ENCODE peak calls at places on chromosomes 2 and 18, in ten cellular contexts. One of them, this sample, is unnamed.

GRCh38 chr2:1550658-1551316 is 137.5 kb downstream of the TPO start:
- DNase-seq in neural progenitor cell: peak
- DNase-seq in adrenal gland: peak
- DNase-seq in RWPE2: no peak
- DNase-seq in GM23338: peak
- DNase-seq in cardiac muscle cell: peak
- DNase-seq in astrocyte of the spinal cord: peak
- DNase-seq in sigmoid colon: peak
- DNase-seq in esophagus muscularis mucosa: no peak
- DNase-seq in A673: peak
- DNase-seq in this sample: peak

GRCh38 chr2:9178110-9178904 is 28.3 kb upstream of the ASAP2 start:
- DNase-seq in cardiac muscle cell: peak
- DNase-seq in esophagus muscularis mucosa: no peak
- DNase-seq in neural progenitor cell: no peak
- DNase-seq in astrocyte of the spinal cord: no peak
- DNase-seq in adrenal gland: no peak
- DNase-seq in A673: no peak
- DNase-seq in sigmoid colon: no peak
- DNase-seq in GM23338: peak
- DNase-seq in RWPE2: no peak
- DNase-seq in this sample: peak

GRCh38 chr18:48866028-48866733 is 84.6 kb downstream of the SMAD7 start:
- DNase-seq in RWPE2: no peak
- DNase-seq in GM23338: no peak
- DNase-seq in A673: peak
- DNase-seq in esophagus muscularis mucosa: no peak
- DNase-seq in adrenal gland: peak
- DNase-seq in cardiac muscle cell: no peak
- DNase-seq in sigmoid colon: peak
- DNase-seq in astrocyte of the spinal cord: peak
- DNase-seq in neural progenitor cell: no peak
- DNase-seq in this sample: no peak

GRCh38 chr2:31901900-31902299 is 108.9 kb downstream of the MEMO1 start:
- DNase-seq in adrenal gland: no peak
- DNase-seq in A673: no peak
- DNase-seq in neural progenitor cell: no peak
- DNase-seq in sigmoid colon: no peak
- DNase-seq in cardiac muscle cell: no peak
- DNase-seq in astrocyte of the spinal cord: no peak
- DNase-seq in GM23338: no peak
- DNase-seq in esophagus muscularis mucosa: no peak
- DNase-seq in RWPE2: no peak
- DNase-seq in this sample: no peak

GRCh38 chr2:154568413-154568812 is 130.1 kb upstream of the KCNJ3 start:
- DNase-seq in esophagus muscularis mucosa: no peak
- DNase-seq in neural progenitor cell: peak
- DNase-seq in astrocyte of the spinal cord: no peak
- DNase-seq in A673: no peak
- DNase-seq in sigmoid colon: no peak
- DNase-seq in RWPE2: no peak
- DNase-seq in cardiac muscle cell: peak
- DNase-seq in adrenal gland: no peak
- DNase-seq in GM23338: peak
- DNase-seq in this sample: peak

GRCh38 chr2:121638333-121638732 is 10.9 kb downstream of the CLASP1 start:
- DNase-seq in sigmoid colon: no peak
- DNase-seq in GM23338: no peak
- DNase-seq in neural progenitor cell: no peak
- DNase-seq in RWPE2: no peak
- DNase-seq in cardiac muscle cell: no peak
- DNase-seq in esophagus muscularis mucosa: no peak
- DNase-seq in A673: no peak
- DNase-seq in adrenal gland: no peak
- DNase-seq in astrocyte of the spinal cord: no peak
- DNase-seq in this sample: no peak

GRCh38 chr18:77223221-77223639 is 26.4 kb upstream of the GALR1 start:
- DNase-seq in A673: no peak
- DNase-seq in RWPE2: no peak
- DNase-seq in adrenal gland: no peak
- DNase-seq in esophagus muscularis mucosa: no peak
- DNase-seq in neural progenitor cell: no peak
- DNase-seq in GM23338: peak
- DNase-seq in astrocyte of the spinal cord: peak
- DNase-seq in sigmoid colon: no peak
- DNase-seq in cardiac muscle cell: no peak
- DNase-seq in this sample: no peak

GRCh38 chr18:57211776-57212175 is 64.9 kb downstream of the BOD1L2 start:
- DNase-seq in RWPE2: no peak
- DNase-seq in A673: no peak
- DNase-seq in cardiac muscle cell: no peak
- DNase-seq in astrocyte of the spinal cord: no peak
- DNase-seq in esophagus muscularis mucosa: peak
- DNase-seq in neural progenitor cell: no peak
- DNase-seq in GM23338: no peak
- DNase-seq in adrenal gland: no peak
- DNase-seq in sigmoid colon: no peak
- DNase-seq in this sample: no peak

GRCh38 chr2:33209976-33210375 is 263.2 kb downstream of the LTBP1 start:
- DNase-seq in adrenal gland: no peak
- DNase-seq in sigmoid colon: no peak
- DNase-seq in esophagus muscularis mucosa: no peak
- DNase-seq in neural progenitor cell: no peak
- DNase-seq in cardiac muscle cell: no peak
- DNase-seq in A673: no peak
- DNase-seq in astrocyte of the spinal cord: peak
- DNase-seq in RWPE2: no peak
- DNase-seq in GM23338: no peak
- DNase-seq in this sample: no peak

GRCh38 chr2:26503238-26503880 is 25.4 kb upstream of the OTOF start:
- DNase-seq in cardiac muscle cell: peak
- DNase-seq in A673: peak
- DNase-seq in sigmoid colon: peak
- DNase-seq in neural progenitor cell: peak
- DNase-seq in astrocyte of the spinal cord: peak
- DNase-seq in GM23338: peak
- DNase-seq in esophagus muscularis mucosa: no peak
- DNase-seq in adrenal gland: peak
- DNase-seq in RWPE2: peak
- DNase-seq in this sample: peak

GRCh38 chr18:29271496-29271895 is 1094.6 kb upstream of the CDH2 start:
- DNase-seq in adrenal gland: no peak
- DNase-seq in GM23338: no peak
- DNase-seq in neural progenitor cell: no peak
- DNase-seq in astrocyte of the spinal cord: peak
- DNase-seq in RWPE2: no peak
- DNase-seq in sigmoid colon: no peak
- DNase-seq in esophagus muscularis mucosa: no peak
- DNase-seq in A673: no peak
- DNase-seq in cardiac muscle cell: no peak
- DNase-seq in this sample: no peak

GRCh38 chr2:15941970-15942710 is 1.8 kb downstream of the MYCN start:
- DNase-seq in adrenal gland: peak
- DNase-seq in A673: peak
- DNase-seq in sigmoid colon: no peak
- DNase-seq in neural progenitor cell: peak
- DNase-seq in GM23338: peak
- DNase-seq in RWPE2: no peak
- DNase-seq in esophagus muscularis mucosa: no peak
- DNase-seq in cardiac muscle cell: peak
- DNase-seq in astrocyte of the spinal cord: no peak
- DNase-seq in this sample: peak

GRCh38 chr2:237458519-237458918 is 28.5 kb upstream of the MLPH start:
- DNase-seq in GM23338: no peak
- DNase-seq in neural progenitor cell: no peak
- DNase-seq in sigmoid colon: no peak
- DNase-seq in cardiac muscle cell: no peak
- DNase-seq in adrenal gland: no peak
- DNase-seq in astrocyte of the spinal cord: no peak
- DNase-seq in A673: no peak
- DNase-seq in esophagus muscularis mucosa: no peak
- DNase-seq in RWPE2: no peak
- DNase-seq in this sample: no peak

DNA sequence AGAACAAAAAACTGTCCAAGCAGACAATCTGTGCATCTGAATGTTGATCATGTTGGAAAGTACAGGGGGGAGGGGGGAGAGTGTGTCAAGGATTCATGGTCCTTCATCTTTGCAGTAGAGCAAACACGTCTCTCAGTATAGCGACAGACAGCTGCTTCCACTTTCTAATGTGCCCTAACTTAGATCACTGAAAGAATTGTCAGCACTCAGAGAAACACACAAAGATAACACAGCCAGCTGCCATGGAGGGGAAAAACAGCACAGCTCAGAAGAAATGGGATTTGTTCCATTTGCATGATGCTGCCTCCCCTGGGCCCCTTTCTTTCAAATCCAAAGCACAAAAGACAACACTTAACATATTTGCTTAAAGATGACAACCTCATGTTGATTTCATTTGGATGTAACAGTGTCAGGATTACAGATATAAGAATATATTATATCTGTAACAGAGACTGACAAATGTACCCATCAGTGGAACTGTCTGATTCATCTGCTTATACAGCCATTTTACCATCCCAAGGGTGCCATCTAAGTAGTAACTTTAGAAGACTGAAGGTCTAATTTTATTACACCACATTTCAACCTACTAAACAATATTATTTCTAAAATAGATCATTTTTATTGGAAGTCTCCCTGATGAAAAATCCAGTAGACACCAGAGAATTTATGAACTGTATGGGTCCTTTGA is 17.7 kb downstream of the FIGN start:
- DNase-seq in A673: no peak
- DNase-seq in neural progenitor cell: peak
- DNase-seq in cardiac muscle cell: peak
- DNase-seq in sigmoid colon: no peak
- DNase-seq in GM23338: peak
- DNase-seq in RWPE2: no peak
- DNase-seq in astrocyte of the spinal cord: no peak
- DNase-seq in esophagus muscularis mucosa: no peak
- DNase-seq in adrenal gland: no peak
- DNase-seq in this sample: no peak
- TF ChIP-seq CTCF in A673: no peak
- TF ChIP-seq CTCF in neural progenitor cell: no peak
- TF ChIP-seq CTCF in cardiac muscle cell: no peak
- TF ChIP-seq CTCF in sigmoid colon: no peak
- TF ChIP-seq CTCF in GM23338: no peak
- TF ChIP-seq CTCF in RWPE2: no peak
- TF ChIP-seq CTCF in astrocyte of the spinal cord: no peak
- TF ChIP-seq CTCF in esophagus muscularis mucosa: no peak
- TF ChIP-seq CTCF in adrenal gland: no peak
- TF ChIP-seq CTCF in this sample: no peak

GRCh38 chr2:218998414-218999002 is 5.3 kb upstream of the CRYBA2 start:
- DNase-seq in cardiac muscle cell: no peak
- DNase-seq in RWPE2: no peak
- DNase-seq in A673: no peak
- DNase-seq in GM23338: no peak
- DNase-seq in astrocyte of the spinal cord: no peak
- DNase-seq in neural progenitor cell: no peak
- DNase-seq in sigmoid colon: no peak
- DNase-seq in esophagus muscularis mucosa: no peak
- DNase-seq in adrenal gland: no peak
- DNase-seq in this sample: no peak

GRCh38 chr2:218997730-218998129 is 4.5 kb upstream of the CRYBA2 start:
- DNase-seq in neural progenitor cell: no peak
- DNase-seq in sigmoid colon: no peak
- DNase-seq in esophagus muscularis mucosa: no peak
- DNase-seq in adrenal gland: no peak
- DNase-seq in GM23338: no peak
- DNase-seq in A673: no peak
- DNase-seq in RWPE2: no peak
- DNase-seq in cardiac muscle cell: no peak
- DNase-seq in astrocyte of the spinal cord: no peak
- DNase-seq in this sample: no peak

GRCh38 chr2:218995561-218995960 is 2.3 kb upstream of the CRYBA2 start:
- DNase-seq in RWPE2: no peak
- DNase-seq in GM23338: no peak
- DNase-seq in neural progenitor cell: no peak
- DNase-seq in A673: no peak
- DNase-seq in cardiac muscle cell: no peak
- DNase-seq in adrenal gland: no peak
- DNase-seq in sigmoid colon: no peak
- DNase-seq in esophagus muscularis mucosa: no peak
- DNase-seq in astrocyte of the spinal cord: no peak
- DNase-seq in this sample: no peak

GRCh38 chr2:218995972-218996644 is 2.9 kb upstream of the CRYBA2 start:
- DNase-seq in esophagus muscularis mucosa: no peak
- DNase-seq in A673: peak
- DNase-seq in GM23338: peak
- DNase-seq in astrocyte of the spinal cord: peak
- DNase-seq in RWPE2: peak
- DNase-seq in cardiac muscle cell: peak
- DNase-seq in sigmoid colon: peak
- DNase-seq in neural progenitor cell: peak
- DNase-seq in adrenal gland: peak
- DNase-seq in this sample: peak

DNA sequence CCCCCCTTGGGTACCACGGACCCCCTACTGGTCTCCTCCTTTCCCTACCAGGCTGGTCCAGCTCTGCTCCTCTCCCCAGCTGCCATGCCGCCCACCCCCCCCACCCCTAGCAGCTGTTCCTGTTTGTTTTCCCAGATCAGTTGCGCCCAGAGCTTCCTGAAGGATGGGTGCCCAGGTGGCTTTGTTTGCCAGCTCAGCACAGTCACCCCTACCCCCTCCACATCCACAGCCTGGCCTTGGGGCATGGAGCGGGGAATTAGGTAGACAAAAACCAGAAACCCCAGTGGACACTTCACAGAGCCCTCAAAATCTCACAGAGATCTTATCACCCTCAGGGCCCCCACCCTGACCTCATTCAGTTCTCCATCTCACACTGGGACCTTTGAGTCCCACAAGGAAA is 3.7 kb upstream of the CRYBA2 start:
- DNase-seq in cardiac muscle cell: no peak
- DNase-seq in esophagus muscularis mucosa: no peak
- DNase-seq in adrenal gland: no peak
- DNase-seq in neural progenitor cell: no peak
- DNase-seq in A673: no peak
- DNase-seq in GM23338: no peak
- DNase-seq in sigmoid colon: no peak
- DNase-seq in astrocyte of the spinal cord: no peak
- DNase-seq in RWPE2: no peak
- DNase-seq in this sample: no peak
- H3K4me3 ChIP-seq in cardiac muscle cell: no peak
- H3K4me3 ChIP-seq in esophagus muscularis mucosa: no peak
- H3K4me3 ChIP-seq in adrenal gland: no peak
- H3K4me3 ChIP-seq in neural progenitor cell: no peak
- H3K4me3 ChIP-seq in A673: no peak
- H3K4me3 ChIP-seq in GM23338: no peak
- H3K4me3 ChIP-seq in sigmoid colon: no peak
- H3K4me3 ChIP-seq in astrocyte of the spinal cord: no peak
- H3K4me3 ChIP-seq in RWPE2: no peak
- H3K4me3 ChIP-seq in this sample: no peak

GRCh38 chr18:51029694-51030536 is at the start of gene SMAD4:
- DNase-seq in esophagus muscularis mucosa: peak
- DNase-seq in neural progenitor cell: peak
- DNase-seq in astrocyte of the spinal cord: peak
- DNase-seq in A673: peak
- DNase-seq in RWPE2: peak
- DNase-seq in adrenal gland: peak
- DNase-seq in cardiac muscle cell: peak
- DNase-seq in sigmoid colon: peak
- DNase-seq in GM23338: peak
- DNase-seq in this sample: peak
- TF ChIP-seq CTCF in esophagus muscularis mucosa: no peak
- TF ChIP-seq CTCF in neural progenitor cell: peak
- TF ChIP-seq CTCF in astrocyte of the spinal cord: no peak
- TF ChIP-seq CTCF in A673: no peak
- TF ChIP-seq CTCF in RWPE2: no peak
- TF ChIP-seq CTCF in adrenal gland: no peak
- TF ChIP-seq CTCF in cardiac muscle cell: no peak
- TF ChIP-seq CTCF in sigmoid colon: no peak
- TF ChIP-seq CTCF in GM23338: no peak
- TF ChIP-seq CTCF in this sample: no peak

GRCh38 chr2:85324639-85325465 is 2.9 kb downstream of the TGOLN2 start:
- DNase-seq in adrenal gland: no peak
- DNase-seq in neural progenitor cell: no peak
- DNase-seq in astrocyte of the spinal cord: no peak
- DNase-seq in cardiac muscle cell: no peak
- DNase-seq in esophagus muscularis mucosa: no peak
- DNase-seq in RWPE2: no peak
- DNase-seq in GM23338: no peak
- DNase-seq in A673: no peak
- DNase-seq in sigmoid colon: peak
- DNase-seq in this sample: no peak
- H3K4me3 ChIP-seq in adrenal gland: no peak
- H3K4me3 ChIP-seq in neural progenitor cell: no peak
- H3K4me3 ChIP-seq in astrocyte of the spinal cord: peak
- H3K4me3 ChIP-seq in cardiac muscle cell: no peak
- H3K4me3 ChIP-seq in esophagus muscularis mucosa: peak
- H3K4me3 ChIP-seq in RWPE2: peak
- H3K4me3 ChIP-seq in GM23338: peak
- H3K4me3 ChIP-seq in A673: peak
- H3K4me3 ChIP-seq in sigmoid colon: peak
- H3K4me3 ChIP-seq in this sample: peak